ENCODE peak calls at places on chromosome 4, in ten cellular contexts. A is SK-N-SH, R is K562, J is stomach, V is suprapubic skin, E is upper lobe of left lung, Z is esophagus muscularis mucosa, T is H1, O is tibial nerve, M is transverse colon. I is an unnamed sample.

GRCh38 chr4:146981651-146982050 is 36.0 kb upstream of the TTC29 start:
- DNase-seq in Z (no peak), R (no peak), T (no peak), O (no peak), E (no peak), A (no peak), J (no peak), V (no peak), M (no peak), I (no peak)

GRCh38 chr4:4995103-4995761 is 24.0 kb downstream of the CYTL1 start:
- DNase-seq in E (no peak), V (no peak), M (peak; percentile 66), R (peak; percentile 81), Z (peak; percentile 92), J (peak; percentile 78), A (peak; percentile 81), O (peak; percentile 73), T (peak; percentile 59), I (peak; percentile 78)

GRCh38 chr4:12724520-12724919 is 759.6 kb downstream of the RAB28 start:
- DNase-seq in A (peak; percentile 2), J (no peak), T (no peak), O (no peak), V (no peak), M (no peak), Z (no peak), R (no peak), E (no peak), I (no peak)

GRCh38 chr4:1113311-1114009 is at the start of gene RNF212:
- DNase-seq in O (no peak), J (peak; percentile 32), T (no peak), A (peak; percentile 79), E (peak; percentile 92), Z (peak; percentile 42), V (no peak), M (peak; percentile 36), R (no peak), I (peak; percentile 77)

GRCh38 chr4:185709802-185710486 is 102.0 kb downstream of the SORBS2 start:
- DNase-seq in O (no peak), J (no peak), R (no peak), V (no peak), Z (no peak), M (no peak), E (no peak), A (no peak), T (no peak), I (no peak)

GRCh38 chr4:23741586-23742240 is 148.1 kb downstream of the PPARGC1A start:
- DNase-seq in R (no peak), O (no peak), J (no peak), A (no peak), Z (no peak), E (no peak), M (peak; percentile 43), T (no peak), V (no peak), I (no peak)

GRCh38 chr4:41624765-41625164 is 86.8 kb downstream of the LIMCH1 start:
- DNase-seq in R (no peak), E (no peak), T (no peak), Z (no peak), V (no peak), J (no peak), A (no peak), O (no peak), M (no peak), I (no peak)

GRCh38 chr4:79178770-79179169 is 147.1 kb downstream of the NAA11 start:
- DNase-seq in V (no peak), A (no peak), Z (no peak), E (no peak), J (no peak), O (peak; percentile 43), M (peak; percentile 8), R (no peak), T (no peak), I (peak; percentile 59)

GRCh38 chr4:159828687-159829086 is 725.8 kb downstream of the RAPGEF2 start:
- DNase-seq in M (no peak), E (no peak), O (no peak), J (no peak), A (no peak), Z (no peak), V (no peak), R (no peak), T (no peak), I (no peak)

GRCh38 chr4:46648088-46648744 is 258.3 kb upstream of the GABRA2 start:
- DNase-seq in O (no peak), E (no peak), Z (no peak), M (peak; percentile 16), T (peak; percentile 66), J (no peak), V (no peak), R (peak; percentile 9), A (peak; percentile 26), I (no peak)

GRCh38 chr4:95178938-95179337 is 369.8 kb downstream of the UNC5C start:
- DNase-seq in T (no peak), O (no peak), V (no peak), E (no peak), J (no peak), R (no peak), Z (no peak), A (no peak), M (no peak), I (no peak)

GRCh38 chr4:48498895-48499294 is 8.8 kb downstream of the ZAR1 start:
- DNase-seq in E (no peak), O (no peak), M (no peak), A (no peak), Z (no peak), R (no peak), J (no peak), V (no peak), T (no peak), I (no peak)

GRCh38 chr4:102578270-102578669 is 77.1 kb downstream of the NFKB1 start:
- DNase-seq in R (no peak), Z (no peak), A (no peak), V (no peak), J (no peak), E (no peak), M (no peak), O (no peak), T (no peak), I (no peak)
- H3K36me3 ChIP-seq in R (peaks cover 12% of the 10 kb centered on the region), Z (peaks cover 37% of the 10 kb centered on the region), A (peaks cover 50% of the 10 kb centered on the region), V (peaks cover 57% of the 10 kb centered on the region), J (peaks cover 66% of the 10 kb centered on the region), E (peaks cover 36% of the 10 kb centered on the region), M (peaks cover 30% of the 10 kb centered on the region), O (peaks cover 59% of the 10 kb centered on the region), T (no peaks in the 10 kb centered on the region), I (no peaks in the 10 kb centered on the region)

DNA sequence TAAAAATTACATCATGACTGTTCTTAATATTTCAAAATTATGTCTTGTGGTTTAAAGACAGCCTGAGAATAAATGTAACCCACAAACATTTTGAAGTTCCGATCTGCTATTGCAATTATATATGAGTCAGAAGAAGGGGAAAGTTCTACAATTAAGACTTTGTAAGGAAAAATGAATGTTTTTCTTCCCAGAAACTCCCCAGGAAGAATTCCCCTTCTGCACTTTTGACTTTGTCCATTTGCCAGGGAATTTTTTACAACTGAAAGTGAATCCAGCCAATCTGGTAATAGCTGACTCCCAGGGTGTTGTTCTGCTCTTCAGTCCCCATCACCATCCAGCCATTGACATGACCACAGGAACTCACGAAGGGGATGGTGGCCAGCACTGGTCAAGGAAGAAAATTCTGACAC is 61.6 kb upstream of the NOCT start:
- DNase-seq in T (no peak), Z (no peak), J (no peak), M (no peak), V (no peak), A (no peak), E (no peak), R (no peak), O (peak; percentile 43), I (no peak)
- TF ChIP-seq EP300 in T (no peak), Z (no peak), J (no peak), M (no peak), V (no peak), A (peak; percentile 43), E (no peak), R (no peak), O (peak; percentile 72), I (no peak)

DNA sequence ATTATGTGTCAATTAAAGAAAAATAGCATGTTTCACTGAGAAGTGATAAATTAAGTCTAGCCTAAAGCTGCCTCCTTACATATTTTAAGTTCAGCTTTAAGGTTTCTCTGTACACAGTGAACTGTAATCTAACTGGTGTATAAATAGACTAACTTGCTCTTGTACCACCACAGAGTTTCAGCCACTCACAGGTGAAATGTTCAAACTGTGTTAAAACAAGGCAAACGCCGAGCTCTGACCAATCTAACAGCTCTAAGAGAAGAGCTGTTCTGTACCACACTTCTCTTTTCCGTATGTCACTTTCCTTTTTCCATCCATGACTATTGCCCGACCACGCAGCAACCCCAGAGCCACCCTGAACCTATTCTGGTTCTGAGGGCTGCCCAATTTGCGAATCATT is 64.5 kb downstream of the DCHS2 start:
- DNase-seq in E (no peak), R (no peak), M (no peak), T (no peak), V (no peak), J (no peak), Z (no peak), O (no peak), A (no peak), I (no peak)
- H3K27ac ChIP-seq in E (no peak overlapping the region), R (no peak overlapping the region), M (no peak overlapping the region), T (no peak overlapping the region), V (no peak overlapping the region), J (no peak overlapping the region), Z (no peak overlapping the region), O (no peak overlapping the region), A (no peak overlapping the region), I (no peak overlapping the region)

GRCh38 chr4:17580969-17581368 is 4.0 kb downstream of the LAP3 start:
- DNase-seq in A (no peak), V (no peak), Z (no peak), M (no peak), R (no peak), E (no peak), T (no peak), J (no peak), O (no peak), I (no peak)

GRCh38 chr4:17589355-17589754 is 12.4 kb downstream of the LAP3 start:
- DNase-seq in A (no peak), R (no peak), O (no peak), M (no peak), J (no peak), Z (no peak), E (no peak), V (no peak), T (no peak), I (no peak)

GRCh38 chr4:17587094-17587822 is 10.3 kb downstream of the LAP3 start:
- DNase-seq in M (no peak), O (no peak), E (no peak), V (no peak), Z (no peak), T (no peak), J (no peak), A (no peak), R (no peak), I (no peak)

GRCh38 chr4:17584502-17585213 is 7.7 kb downstream of the LAP3 start:
- DNase-seq in J (no peak), M (no peak), T (no peak), R (no peak), V (no peak), E (no peak), Z (no peak), A (no peak), O (no peak), I (no peak)

DNA sequence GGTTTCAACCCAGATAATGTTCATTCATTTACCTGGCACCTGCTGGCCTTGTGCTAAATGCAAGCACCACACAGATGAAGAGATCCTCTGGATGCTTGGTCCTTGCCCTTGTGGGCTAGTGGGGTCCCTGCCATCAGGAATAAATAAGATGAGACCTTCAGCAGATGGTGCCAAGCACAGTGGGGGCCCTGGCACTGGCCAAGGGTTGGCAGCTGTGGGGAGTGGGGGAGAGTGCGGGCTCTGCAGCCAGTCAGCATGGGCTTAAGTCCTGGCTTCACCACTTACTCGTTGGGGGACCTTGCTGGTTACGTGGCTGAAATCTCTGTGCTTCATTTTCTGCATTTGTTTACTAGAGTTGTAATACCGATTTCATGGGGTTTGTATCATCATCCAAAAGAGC is 6.9 kb downstream of the LAP3 start:
- DNase-seq in T (no peak), R (no peak), O (no peak), A (no peak), V (no peak), Z (no peak), M (no peak), E (no peak), J (no peak), I (no peak)
- H3K36me3 ChIP-seq in T (peaks cover 13% of the 10 kb centered on the region), R (peaks cover 96% of the 10 kb centered on the region), O (peaks cover 83% of the 10 kb centered on the region), A (peaks cover 74% of the 10 kb centered on the region), V (peaks cover 65% of the 10 kb centered on the region), Z (peaks cover 75% of the 10 kb centered on the region), M (peaks cover 68% of the 10 kb centered on the region), E (peaks cover 67% of the 10 kb centered on the region), J (peaks cover 87% of the 10 kb centered on the region), I (no peaks in the 10 kb centered on the region)

I was measured in ovary.